ENCODE peak calls at places on chromosomes 2 and 18, in eight cellular contexts. C is epithelial cell of prostate, D is 8988T, N is ELR, R is anterior cingulate cortex, F is AML-193, P is Caki2, X is Daoy. K is an unnamed sample.
A peak's percentile ranks its signal among the peaks of the same experiment; 100 is the strongest.

GRCh38 chr2:84888401-84889276 is 7.8 kb upstream of the TRABD2A start:
- DNase-seq in C (no peak), D (no peak), N (peak; percentile 84), R (peak; percentile 42), F (peak; percentile 95), P (no peak), X (peak; percentile 63), K (peak; percentile 92)

GRCh38 chr2:216698895-216699294 is 3.5 kb upstream of the IGFBP5 start:
- DNase-seq in C (no peak), D (peak; percentile 40), N (peak; percentile 73), R (peak; percentile 73), F (peak; percentile 45), P (peak; percentile 51), X (peak; percentile 46), K (peak; percentile 21)

GRCh38 chr18:50398099-50398498 is 23.3 kb downstream of the SKA1 start:
- DNase-seq in C (no peak), D (no peak), N (no peak), R (no peak), F (no peak), P (no peak), X (no peak), K (no peak)

GRCh38 chr18:73249030-73249429 is 381.2 kb upstream of the NETO1 start:
- DNase-seq in C (no peak), D (no peak), N (no peak), R (no peak), F (no peak), P (no peak), X (no peak), K (no peak)

GRCh38 chr2:20609349-20609994 is 41.4 kb downstream of the HS1BP3 start:
- DNase-seq in C (no peak), D (no peak), N (peak; percentile 22), R (peak; percentile 35), F (no peak), P (no peak), X (peak; percentile 74), K (no peak)

GRCh38 chr2:130790808-130791616 is 35.7 kb downstream of the AMER3 start:
- DNase-seq in C (no peak), D (no peak), N (no peak), R (no peak), F (no peak), P (no peak), X (no peak), K (no peak)

GRCh38 chr18:55918449-55918848 is 330.5 kb upstream of the TCF4 start:
- DNase-seq in C (no peak), D (no peak), N (peak; percentile 1), R (no peak), F (no peak), P (no peak), X (no peak), K (no peak)

GRCh38 chr2:16756831-16757644 is 91.4 kb upstream of the CYRIA start:
- DNase-seq in C (no peak), D (peak; percentile 33), N (peak; percentile 43), R (peak; percentile 68), F (peak; percentile 40), P (peak; percentile 59), X (peak; percentile 52), K (peak; percentile 71)

GRCh38 chr2:239463541-239464165 is 62.8 kb upstream of the HDAC4 start:
- DNase-seq in C (no peak), D (no peak), N (no peak), R (no peak), F (no peak), P (no peak), X (no peak), K (no peak)

GRCh38 chr2:159228006-159228655 is 58.4 kb downstream of the WDSUB1 start:
- DNase-seq in C (no peak), D (no peak), N (no peak), R (no peak), F (no peak), P (no peak), X (no peak), K (no peak)

GRCh38 chr18:840080-840408 is 28.0 kb upstream of the YES1 start:
- DNase-seq in C (no peak), D (no peak), N (no peak), R (no peak), F (no peak), P (no peak), X (no peak), K (no peak)

GRCh38 chr2:105747997-105748396 is 3.3 kb downstream of the NCK2 start:
- DNase-seq in C (no peak), D (no peak), N (peak; percentile 36), R (no peak), F (no peak), P (peak; percentile 16), X (no peak), K (no peak)

GRCh38 chr2:213545964-213546363 is 261.7 kb downstream of the SPAG16 start:
- DNase-seq in C (no peak), D (no peak), N (no peak), R (no peak), F (no peak), P (no peak), X (no peak), K (no peak)

GRCh38 chr2:240429872-240430491 is 5.5 kb upstream of the GPC1 start:
- DNase-seq in C (no peak), D (no peak), N (no peak), R (no peak), F (no peak), P (no peak), X (no peak), K (no peak)

GRCh38 chr2:8645176-8645831 is 36.6 kb upstream of the ID2 start:
- DNase-seq in C (no peak), D (no peak), N (no peak), R (no peak), F (no peak), P (no peak), X (no peak), K (no peak)

GRCh38 chr2:97849881-97850540 is 136.6 kb downstream of the ZAP70 start:
- DNase-seq in C (peak; percentile 14), D (no peak), N (peak; percentile 46), R (no peak), F (no peak), P (no peak), X (no peak), K (no peak)

GRCh38 chr18:13726972-13727331 is 479 bp downstream of the RNMT start:
- DNase-seq in C (no peak), D (peak; percentile 20), N (peak; percentile 73), R (no peak), F (peak; percentile 52), P (no peak), X (peak; percentile 30), K (no peak)

GRCh38 chr18:59729781-59730180 is 32.6 kb upstream of the CCBE1 start:
- DNase-seq in C (no peak), D (no peak), N (no peak), R (no peak), F (no peak), P (no peak), X (no peak), K (no peak)

GRCh38 chr2:35204325-35204724 is 1151.3 kb upstream of the CRIM1 start:
- DNase-seq in C (no peak), D (no peak), N (no peak), R (no peak), F (no peak), P (no peak), X (no peak), K (no peak)

GRCh38 chr2:228023619-228024018 is 152.2 kb downstream of the DAW1 start:
- DNase-seq in C (no peak), D (no peak), N (peak; percentile 25), R (no peak), F (no peak), P (peak; percentile 62), X (no peak), K (no peak)

GRCh38 chr2:157890960-157891629 is 15.0 kb upstream of the ACVR1 start:
- DNase-seq in C (no peak), D (no peak), N (no peak), R (no peak), F (no peak), P (no peak), X (no peak), K (no peak)

GRCh38 chr2:196439760-196440159 is 199.8 kb upstream of the CCDC150 start:
- DNase-seq in C (no peak), D (no peak), N (no peak), R (no peak), F (no peak), P (no peak), X (no peak), K (no peak)

GRCh38 chr2:204175552-204176271 is 239.1 kb downstream of the ICOS start:
- DNase-seq in C (no peak), D (no peak), N (no peak), R (no peak), F (no peak), P (no peak), X (no peak), K (no peak)

GRCh38 chr2:189648846-189649529 is 12.3 kb upstream of the ASNSD1 start:
- DNase-seq in C (no peak), D (no peak), N (peak; percentile 42), R (no peak), F (no peak), P (no peak), X (no peak), K (no peak)

GRCh38 chr2:167294031-167294774 is 405.9 kb downstream of the XIRP2 start:
- DNase-seq in C (no peak), D (no peak), N (peak; percentile 37), R (peak; percentile 46), F (no peak), P (no peak), X (peak; percentile 37), K (no peak)

GRCh38 chr2:196239622-196240587 is 68.5 kb upstream of the STK17B start:
- DNase-seq in C (peak; percentile 81), D (no peak), N (peak; percentile 96), R (peak; percentile 21), F (peak; percentile 96), P (peak; percentile 60), X (peak; percentile 92), K (peak; percentile 74)

GRCh38 chr2:20633794-20634259 is 17.1 kb downstream of the HS1BP3 start:
- DNase-seq in C (no peak), D (no peak), N (no peak), R (no peak), F (no peak), P (no peak), X (peak; percentile 57), K (no peak)

GRCh38 chr2:204250692-204251091 is 294.6 kb upstream of the PARD3B start:
- DNase-seq in C (no peak), D (no peak), N (no peak), R (no peak), F (no peak), P (no peak), X (no peak), K (no peak)

GRCh38 chr2:121501554-121501953 is 29.1 kb upstream of the RNU4ATAC start:
- DNase-seq in C (no peak), D (no peak), N (peak; percentile 25), R (no peak), F (no peak), P (no peak), X (no peak), K (no peak)

GRCh38 chr2:118738524-118739308 is 108.7 kb downstream of the EN1 start:
- DNase-seq in C (peak; percentile 84), D (peak; percentile 37), N (peak; percentile 95), R (no peak), F (no peak), P (peak; percentile 41), X (peak; percentile 92), K (no peak)

GRCh38 chr2:227036527-227036926 is 127.5 kb downstream of the COL4A4 start:
- DNase-seq in C (no peak), D (no peak), N (no peak), R (no peak), F (no peak), P (no peak), X (no peak), K (no peak)

GRCh38 chr2:98324181-98324580 is 22.1 kb upstream of the CNGA3 start:
- DNase-seq in C (no peak), D (no peak), N (peak; percentile 57), R (no peak), F (no peak), P (no peak), X (no peak), K (no peak)

GRCh38 chr2:81495556-81495955 is 1191.0 kb upstream of the LRRTM1 start:
- DNase-seq in C (no peak), D (no peak), N (no peak), R (no peak), F (no peak), P (no peak), X (no peak), K (no peak)

GRCh38 chr2:1968988-1969700 is 224.8 kb upstream of the PXDN start:
- DNase-seq in C (no peak), D (no peak), N (no peak), R (no peak), F (no peak), P (no peak), X (no peak), K (no peak)